ENCODE peak calls at places on chromosomes 4 and X, in four cellular contexts. D is T-helper 2 cell, S is NCI-H2171, J is iris pigment epithelial cell. F is an unnamed sample.

GRCh38 chr4:6225469-6225868 is 25.1 kb upstream of the JAKMIP1 start:
- DNase-seq in J (peak), D (no peak), S (no peak), F (peak)

GRCh38 chrX:68511255-68511654 is 12.4 kb downstream of the YIPF6 start:
- DNase-seq in S (peak), D (no peak), J (peak), F (no peak)

GRCh38 chr4:104649631-104650030 is 154.9 kb upstream of the CXXC4 start:
- DNase-seq in S (no peak), J (no peak), D (no peak), F (no peak)

GRCh38 chr4:77174426-77174825 is 17.4 kb downstream of the CCNG2 start:
- DNase-seq in S (no peak), D (no peak), J (no peak), F (no peak)

GRCh38 chr4:40333921-40334352 is 1.2 kb upstream of the CHRNA9 start:
- DNase-seq in J (peak), S (peak), D (no peak), F (no peak)

GRCh38 chrX:13152511-13152868 is 108.1 kb upstream of the FAM9C start:
- DNase-seq in D (no peak), J (no peak), S (no peak), F (no peak)

GRCh38 chr4:8906668-8906970 is 35.0 kb upstream of the HMX1 start:
- DNase-seq in S (no peak), D (no peak), J (no peak), F (no peak)

GRCh38 chr4:56345461-56345860 is 41.8 kb downstream of the AASDH start:
- DNase-seq in D (no peak), J (no peak), S (no peak), F (no peak)

GRCh38 chrX:119266364-119266995 is 30.4 kb downstream of the PGRMC1 start:
- DNase-seq in J (peak), D (no peak), S (no peak), F (no peak)

GRCh38 chr4:6502747-6503465 is 30.5 kb upstream of the PPP2R2C start:
- DNase-seq in D (no peak), S (no peak), J (no peak), F (no peak)

GRCh38 chr4:91108751-91109150 is 981.6 kb downstream of the CCSER1 start:
- DNase-seq in J (no peak), D (no peak), S (no peak), F (no peak)

GRCh38 chr4:33551244-33551643 is 2693.1 kb downstream of the ARAP2 start:
- DNase-seq in S (no peak), J (no peak), D (no peak), F (no peak)

GRCh38 chr4:89598602-89599001 is 238.4 kb downstream of the SNCA start:
- DNase-seq in S (no peak), J (peak), D (no peak), F (no peak)

GRCh38 chrX:65894138-65894537 is 145.7 kb downstream of the VSIG4 start:
- DNase-seq in D (no peak), J (no peak), S (no peak), F (no peak)

GRCh38 chr4:161577604-161578301 is 586.0 kb downstream of the FSTL5 start:
- DNase-seq in D (no peak), S (no peak), J (peak), F (no peak)

GRCh38 chr4:186693894-186694293 is 29.8 kb downstream of the FAT1 start:
- DNase-seq in S (no peak), D (no peak), J (no peak), F (no peak)

GRCh38 chrX:119423631-119424030 is 24.5 kb downstream of the SLC25A43 start:
- DNase-seq in S (no peak), J (no peak), D (no peak), F (no peak)

GRCh38 chr4:83234902-83235644 is 49.5 kb downstream of the COQ2 start:
- DNase-seq in S (no peak), D (no peak), J (no peak), F (no peak)

GRCh38 chr4:25050370-25051098 is 19.8 kb upstream of the LGI2 start:
- DNase-seq in D (no peak), S (no peak), J (no peak), F (no peak)

GRCh38 chr4:79413486-79413885 is 5.5 kb upstream of the GK2 start:
- DNase-seq in D (no peak), J (no peak), S (peak), F (no peak)

GRCh38 chrX:143788265-143788664 is 67.7 kb upstream of the SPANXN2 start:
- DNase-seq in D (no peak), J (peak), S (no peak), F (no peak)